ENCODE peak calls at places on chromosome 22, in nine cellular contexts. R is left ventricle myocardium inferior, D is fibroblast of lung, X is fibroblast of the aortic adventitia, V is bronchial epithelial cell, Z is esophagus muscularis mucosa, Y is A549, Q is coronary artery, P is upper lobe of right lung. J is an unnamed sample.

GRCh38 chr22:29689872-29690213 is 30.0 kb upstream of the CABP7 start:
- DNase-seq in Q (no peak), Z (no peak), R (peak), X (peak), D (peak), V (peak), Y (peak), P (peak), J (no peak)

GRCh38 chr22:32240461-32240860 is 14.7 kb downstream of the SLC5A4 start:
- DNase-seq in R (no peak), X (no peak), D (no peak), P (no peak), Z (no peak), Q (no peak), V (no peak), Y (no peak), J (no peak)

GRCh38 chr22:49863936-49864335 is 10.3 kb downstream of the ZBED4 start:
- DNase-seq in Z (no peak), Q (no peak), P (no peak), D (no peak), X (no peak), R (no peak), V (no peak), Y (no peak), J (no peak)

GRCh38 chr22:46748948-46749681 is 11.1 kb upstream of the CERK start:
- DNase-seq in V (peak), P (peak), Y (no peak), R (no peak), D (peak), X (peak), Q (no peak), Z (no peak), J (no peak)

GRCh38 chr22:31911565-31912401 is 32.6 kb upstream of the YWHAH start:
- DNase-seq in Y (no peak), V (no peak), D (no peak), P (no peak), X (peak), Q (no peak), R (no peak), Z (no peak), J (no peak)

GRCh38 chr22:17997456-17997855 is 26.9 kb downstream of the MICAL3 start:
- DNase-seq in X (no peak), Q (no peak), D (peak), P (no peak), R (no peak), Z (no peak), Y (peak), V (peak), J (no peak)

GRCh38 chr22:33748714-33749113 is 171.6 kb downstream of the LARGE1 start:
- DNase-seq in Z (no peak), D (no peak), V (no peak), X (no peak), Y (no peak), R (no peak), Q (no peak), P (no peak), J (no peak)

GRCh38 chr22:47446821-47447810 is 684.7 kb downstream of the TBC1D22A start:
- DNase-seq in V (no peak), D (no peak), P (no peak), Z (peak), Q (no peak), X (no peak), R (no peak), Y (no peak), J (no peak)

GRCh38 chr22:39962071-39962470 is 1.9 kb downstream of the TMA7B start:
- DNase-seq in Y (no peak), V (no peak), Q (no peak), Z (no peak), R (no peak), D (peak), X (no peak), P (no peak), J (no peak)

GRCh38 chr22:50641696-50642607 is 14.0 kb upstream of the ARSA start:
- DNase-seq in P (peak), Q (no peak), Z (no peak), V (peak), Y (no peak), X (no peak), R (no peak), D (peak), J (no peak)

GRCh38 chr22:48628891-48629559 is 1198.6 kb downstream of the BRD1 start:
- DNase-seq in V (no peak), Z (no peak), D (no peak), X (no peak), Y (no peak), R (no peak), Q (no peak), P (no peak), J (no peak)

GRCh38 chr22:23520875-23521441 is 59.1 kb downstream of the IGLL1 start:
- DNase-seq in Y (peak), Q (no peak), P (no peak), D (peak), R (peak), V (no peak), X (peak), Z (no peak), J (peak)

GRCh38 chr22:48827904-48828555 is 999.6 kb downstream of the BRD1 start:
- DNase-seq in R (no peak), X (no peak), P (peak), Q (peak), D (no peak), Z (no peak), V (no peak), Y (no peak), J (no peak)

GRCh38 chr22:31637938-31638618 is 23.9 kb downstream of the PISD start:
- DNase-seq in P (no peak), Z (no peak), Y (no peak), Q (no peak), D (no peak), R (peak), V (peak), X (no peak), J (no peak)

GRCh38 chr22:32323513-32324164 is 34.0 kb upstream of the RFPL3 start:
- DNase-seq in X (no peak), P (peak), D (no peak), V (no peak), Y (no peak), R (no peak), Z (no peak), Q (peak), J (no peak)

GRCh38 chr22:17627961-17628303 is 617 bp downstream of the ATP6V1E1 start:
- DNase-seq in R (no peak), X (no peak), Y (no peak), Q (no peak), P (no peak), D (no peak), Z (no peak), V (no peak), J (no peak)

GRCh38 chr22:25564979-25565677 is 653 bp downstream of the GRK3 start:
- DNase-seq in R (peak), Y (peak), P (peak), Q (no peak), V (peak), X (no peak), Z (no peak), D (peak), J (no peak)

GRCh38 chr22:47120399-47120798 is 357.9 kb downstream of the TBC1D22A start:
- DNase-seq in Z (no peak), X (no peak), V (no peak), P (peak), D (no peak), Y (no peak), R (no peak), Q (no peak), J (no peak)

GRCh38 chr22:19177164-19178064 is 1.1 kb downstream of the SLC25A1 start:
- DNase-seq in R (no peak), V (no peak), Z (no peak), X (no peak), P (no peak), Q (no peak), Y (no peak), D (no peak), J (no peak)

GRCh38 chr22:24393012-24393559 is 34.3 kb upstream of the ADORA2A start:
- DNase-seq in V (peak), X (no peak), R (no peak), P (no peak), D (no peak), Y (no peak), Z (no peak), Q (no peak), J (no peak)

GRCh38 chr22:24803064-24803542 is 2.9 kb upstream of the SGSM1 start:
- DNase-seq in R (peak), Q (no peak), D (peak), Z (no peak), P (peak), Y (peak), X (peak), V (peak), J (no peak)

GRCh38 chr22:19596680-19597398 is 72.6 kb upstream of the CLDN5 start:
- DNase-seq in Q (no peak), Z (no peak), D (no peak), P (no peak), Y (no peak), X (no peak), V (no peak), R (no peak), J (no peak)

GRCh38 chr22:19526702-19527111 is 2.5 kb upstream of the CLDN5 start:
- DNase-seq in P (peak), R (no peak), V (no peak), Y (no peak), Z (no peak), Q (no peak), X (no peak), D (no peak), J (no peak)

GRCh38 chr22:26835929-26836528 is 178.6 kb downstream of the MIAT start:
- DNase-seq in Q (no peak), Z (no peak), V (peak), X (peak), P (no peak), R (no peak), D (no peak), Y (peak), J (no peak)

GRCh38 chr22:23204541-23205157 is 24.3 kb downstream of the BCR start:
- DNase-seq in Y (no peak), X (peak), D (peak), P (peak), R (peak), Z (no peak), Q (no peak), V (no peak), J (no peak)

GRCh38 chr22:28952857-28953256 is 69.5 kb downstream of the ZNRF3 start:
- DNase-seq in V (no peak), Z (no peak), Q (no peak), R (no peak), Y (no peak), P (no peak), X (peak), D (peak), J (no peak)

GRCh38 chr22:19879248-19879575 is 24.5 kb upstream of the GNB1L start:
- DNase-seq in P (peak), Z (no peak), Y (no peak), Q (peak), D (no peak), V (no peak), X (no peak), R (peak), J (no peak)

GRCh38 chr22:45163074-45163416 is 680 bp upstream of the NUP50 start:
- DNase-seq in P (no peak), Y (peak), Q (no peak), R (no peak), V (peak), Z (no peak), D (peak), X (peak), J (no peak)
- H3K4me3 ChIP-seq in P (peak), Y (peak), Q (peak), R (peak), V (peak), Z (peak), D (peak), X (peak), J (peak)

DNA sequence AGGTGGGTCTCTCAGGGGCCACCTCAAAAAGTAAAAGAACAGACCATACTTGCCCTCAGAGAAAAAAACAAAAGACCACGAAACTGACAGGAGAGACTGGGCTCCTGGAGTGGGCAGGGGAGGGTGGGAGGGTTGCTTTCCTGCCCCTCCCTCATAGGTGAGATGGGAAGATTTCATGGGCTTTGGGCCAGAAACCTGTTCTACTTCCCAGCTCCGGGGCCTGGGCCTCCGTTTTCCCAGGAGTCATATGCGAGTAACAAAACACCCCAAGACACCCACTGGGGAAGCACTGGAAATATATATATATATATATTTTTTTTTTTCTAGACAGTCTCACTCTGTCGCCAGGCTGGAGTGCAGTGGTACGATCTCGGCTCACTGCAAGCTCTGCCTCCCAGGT is 31.6 kb downstream of the TTLL1 start:
- DNase-seq in V (no peak), X (no peak), R (no peak), D (no peak), Q (no peak), P (no peak), Y (no peak), Z (no peak), J (no peak)
- H3K4me3 ChIP-seq in V (no peak), X (no peak), R (no peak), D (no peak), Q (no peak), P (no peak), Y (no peak), Z (no peak), J (no peak)

GRCh38 chr22:38707984-38708383 is 2.2 kb downstream of the GTPBP1 start:
- DNase-seq in Z (no peak), P (no peak), D (no peak), X (no peak), Q (no peak), V (no peak), R (no peak), Y (no peak), J (no peak)
- H3K4me3 ChIP-seq in Z (peak), P (peak), D (no peak), X (no peak), Q (peak), V (no peak), R (no peak), Y (no peak), J (no peak)

DNA sequence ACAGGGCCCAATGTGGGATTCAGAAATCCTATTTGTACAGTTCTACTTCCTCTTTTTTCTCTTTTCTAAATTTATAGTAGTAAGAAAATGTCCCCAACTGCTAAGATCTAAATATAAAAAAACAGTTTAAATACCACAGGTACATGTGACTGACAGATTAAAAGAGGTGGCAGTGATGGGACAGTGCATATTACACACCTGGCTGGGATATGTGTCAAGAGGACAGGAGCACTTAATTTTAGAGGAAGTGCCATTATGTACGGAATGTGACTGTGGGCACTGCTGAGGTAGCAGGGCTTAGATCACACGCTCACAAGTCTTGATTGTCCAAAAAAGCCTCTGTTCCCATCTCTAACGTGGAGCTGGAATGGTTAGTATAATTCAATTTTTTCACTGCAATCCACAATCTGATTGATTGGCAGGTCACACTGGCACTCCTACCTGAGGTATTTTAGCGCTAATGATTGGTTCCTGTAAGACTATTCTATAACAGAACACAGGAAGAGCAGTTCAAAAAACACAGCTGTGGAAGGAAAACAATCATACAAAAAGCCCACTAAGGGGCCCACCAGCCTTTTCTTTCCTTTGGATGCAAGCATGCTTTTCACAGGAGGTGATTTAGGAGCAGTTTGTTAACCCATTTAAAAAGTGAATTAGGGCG is 34.6 kb downstream of the APOL5 start:
- DNase-seq in D (no peak), Y (no peak), X (no peak), P (no peak), V (no peak), R (no peak), Q (no peak), Z (no peak), J (no peak)
- H3K4me3 ChIP-seq in D (no peak), Y (no peak), X (no peak), P (no peak), V (no peak), R (no peak), Q (no peak), Z (no peak), J (no peak)

J was measured in skeletal muscle cell.